ENCODE peak calls at places on chromosomes 3 and 15, in eight cellular contexts. O is hepatocyte; S is transverse colon; B is CD8-positive, alpha-beta memory T cell; V is cardiac muscle cell; X is testis; N is GM23248; Q is CD8-positive, alpha-beta T cell. R is an unnamed sample. For H3K4me1, the result is how much of the 10 kb centered on the place peaks cover.

GRCh38 chr3:47571391-47572165 is 7.1 kb downstream of the CSPG5 start:
- DNase-seq in O (no peak), S (no peak), B (no peak), V (no peak), X (no peak), N (peak), Q (no peak), R (no peak)

GRCh38 chr3:115648559-115648958 is 25.2 kb downstream of the GAP43 start:
- DNase-seq in O (no peak), S (no peak), B (no peak), V (no peak), X (no peak), N (peak), Q (no peak), R (no peak)

GRCh38 chr3:185411133-185411532 is 48.2 kb downstream of the MAP3K13 start:
- DNase-seq in O (no peak), S (no peak), B (no peak), V (no peak), X (no peak), N (peak), Q (no peak), R (no peak)

GRCh38 chr3:27905625-27906024 is 183.5 kb upstream of the EOMES start:
- DNase-seq in O (no peak), S (no peak), B (peak), V (no peak), X (no peak), N (no peak), Q (no peak), R (no peak)

GRCh38 chr3:150232992-150233451 is 175.1 kb upstream of the TSC22D2 start:
- DNase-seq in O (no peak), S (no peak), B (no peak), V (peak), X (peak), N (peak), Q (no peak), R (no peak)

GRCh38 chr3:146071636-146072035 is 89.3 kb downstream of the PLOD2 start:
- DNase-seq in O (no peak), S (no peak), B (no peak), V (no peak), X (no peak), N (no peak), Q (no peak), R (no peak)

GRCh38 chr3:96977671-96978070 is 163.3 kb downstream of the EPHA6 start:
- DNase-seq in O (no peak), S (no peak), B (no peak), V (no peak), X (no peak), N (no peak), Q (no peak), R (no peak)

GRCh38 chr15:56150204-56150603 is 93.5 kb downstream of the RFX7 start:
- DNase-seq in O (no peak), S (no peak), B (no peak), V (no peak), X (no peak), N (no peak), Q (no peak), R (no peak)

GRCh38 chr3:139906441-139906840 is 28.5 kb upstream of the CLSTN2 start:
- DNase-seq in O (peak), S (no peak), B (no peak), V (no peak), X (no peak), N (peak), Q (no peak), R (no peak)

GRCh38 chr3:16177962-16178627 is 3.6 kb downstream of the GALNT15 start:
- DNase-seq in O (peak), S (peak), B (peak), V (peak), X (peak), N (peak), Q (peak), R (peak)

GRCh38 chr3:106332135-106332534 is 463.3 kb upstream of the CBLB start:
- DNase-seq in O (no peak), S (no peak), B (no peak), V (no peak), X (no peak), N (no peak), Q (no peak), R (no peak)

GRCh38 chr15:71565636-71566160 is 244.7 kb upstream of the NR2E3 start:
- DNase-seq in O (no peak), S (no peak), B (no peak), V (no peak), X (no peak), N (no peak), Q (no peak), R (no peak)

GRCh38 chr3:197331131-197331530 is 32.7 kb upstream of the DLG1 start:
- DNase-seq in O (no peak), S (no peak), B (no peak), V (no peak), X (no peak), N (peak), Q (no peak), R (no peak)

GRCh38 chr3:110296885-110297284 is 774.7 kb upstream of the NECTIN3 start:
- DNase-seq in O (no peak), S (no peak), B (no peak), V (no peak), X (no peak), N (peak), Q (no peak), R (no peak)

GRCh38 chr15:36996538-36997181 is 103.7 kb downstream of the MEIS2 start:
- DNase-seq in O (no peak), S (no peak), B (no peak), V (peak), X (no peak), N (no peak), Q (no peak), R (no peak)

GRCh38 chr3:126056681-126057546 is 27.0 kb downstream of the SLC41A3 start:
- DNase-seq in O (peak), S (no peak), B (no peak), V (no peak), X (peak), N (peak), Q (no peak), R (no peak)

GRCh38 chr3:126057547-126057819 is 26.4 kb downstream of the SLC41A3 start:
- DNase-seq in O (no peak), S (no peak), B (no peak), V (no peak), X (no peak), N (no peak), Q (no peak), R (no peak)

GRCh38 chr3:126058666-126059065 is 25.3 kb downstream of the SLC41A3 start:
- DNase-seq in O (no peak), S (no peak), B (no peak), V (no peak), X (no peak), N (no peak), Q (no peak), R (no peak)

GRCh38 chr3:126056123-126056522 is 27.8 kb downstream of the SLC41A3 start:
- DNase-seq in O (no peak), S (no peak), B (no peak), V (no peak), X (no peak), N (no peak), Q (no peak), R (no peak)

GRCh38 chr3:126057936-126058335 is 26.0 kb downstream of the SLC41A3 start:
- DNase-seq in O (no peak), S (no peak), B (no peak), V (no peak), X (no peak), N (no peak), Q (no peak), R (no peak)
- H3K4me1 ChIP-seq in O (under half), S (under half), B (under half), V (under half), X (under half), N (under half), Q (under half), R (under half)

DNA sequence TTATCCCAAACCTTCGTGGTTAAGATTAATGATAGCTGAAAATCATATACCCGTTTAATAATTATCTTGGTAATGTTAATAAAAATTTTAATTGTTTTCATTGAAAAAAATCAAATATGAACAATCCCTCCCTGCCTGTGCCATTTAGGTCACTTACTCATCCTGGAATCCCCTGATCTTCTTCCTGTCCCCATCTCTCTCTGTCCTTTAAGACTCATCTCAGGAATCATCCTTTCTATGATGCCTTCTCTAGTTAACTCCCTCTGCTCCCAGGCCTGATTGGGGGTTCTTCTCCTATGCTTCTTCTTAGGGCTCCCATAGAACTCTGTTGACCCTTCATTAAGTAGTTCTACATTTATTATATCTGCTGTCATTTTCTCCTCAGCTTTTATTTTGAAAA is 91.6 kb downstream of the MBNL1 start:
- DNase-seq in O (no peak), S (no peak), B (no peak), V (no peak), X (no peak), N (no peak), Q (no peak), R (no peak)
- H3K4me1 ChIP-seq in O (under half), S (half or more), B (half or more), V (under half), X (under half), N (under half), Q (half or more), R (half or more)

GRCh38 chr15:91146728-91147127 is 46.7 kb downstream of the SV2B start:
- DNase-seq in O (no peak), S (no peak), B (no peak), V (no peak), X (no peak), N (no peak), Q (no peak), R (no peak)

GRCh38 chr15:91140561-91140960 is 40.5 kb downstream of the SV2B start:
- DNase-seq in O (no peak), S (no peak), B (no peak), V (no peak), X (no peak), N (no peak), Q (no peak), R (no peak)

GRCh38 chr15:91136386-91136923 is 36.4 kb downstream of the SV2B start:
- DNase-seq in O (no peak), S (no peak), B (no peak), V (no peak), X (no peak), N (no peak), Q (no peak), R (no peak)

GRCh38 chr15:91142097-91142744 is 42.2 kb downstream of the SV2B start:
- DNase-seq in O (no peak), S (no peak), B (no peak), V (no peak), X (no peak), N (peak), Q (no peak), R (no peak)

GRCh38 chr15:91141102-91141501 is 41.0 kb downstream of the SV2B start:
- DNase-seq in O (no peak), S (no peak), B (no peak), V (no peak), X (no peak), N (no peak), Q (no peak), R (no peak)
- H3K4me1 ChIP-seq in O (under half), S (under half), B (under half), V (under half), X (under half), N (under half), Q (under half), R (under half)

GRCh38 chr3:12957824-12958792 is 115.1 kb downstream of the IQSEC1 start:
- DNase-seq in O (no peak), S (no peak), B (no peak), V (no peak), X (no peak), N (no peak), Q (no peak), R (no peak)
- H3K4me1 ChIP-seq in O (under half), S (half or more), B (half or more), V (under half), X (under half), N (under half), Q (half or more), R (under half)

DNA sequence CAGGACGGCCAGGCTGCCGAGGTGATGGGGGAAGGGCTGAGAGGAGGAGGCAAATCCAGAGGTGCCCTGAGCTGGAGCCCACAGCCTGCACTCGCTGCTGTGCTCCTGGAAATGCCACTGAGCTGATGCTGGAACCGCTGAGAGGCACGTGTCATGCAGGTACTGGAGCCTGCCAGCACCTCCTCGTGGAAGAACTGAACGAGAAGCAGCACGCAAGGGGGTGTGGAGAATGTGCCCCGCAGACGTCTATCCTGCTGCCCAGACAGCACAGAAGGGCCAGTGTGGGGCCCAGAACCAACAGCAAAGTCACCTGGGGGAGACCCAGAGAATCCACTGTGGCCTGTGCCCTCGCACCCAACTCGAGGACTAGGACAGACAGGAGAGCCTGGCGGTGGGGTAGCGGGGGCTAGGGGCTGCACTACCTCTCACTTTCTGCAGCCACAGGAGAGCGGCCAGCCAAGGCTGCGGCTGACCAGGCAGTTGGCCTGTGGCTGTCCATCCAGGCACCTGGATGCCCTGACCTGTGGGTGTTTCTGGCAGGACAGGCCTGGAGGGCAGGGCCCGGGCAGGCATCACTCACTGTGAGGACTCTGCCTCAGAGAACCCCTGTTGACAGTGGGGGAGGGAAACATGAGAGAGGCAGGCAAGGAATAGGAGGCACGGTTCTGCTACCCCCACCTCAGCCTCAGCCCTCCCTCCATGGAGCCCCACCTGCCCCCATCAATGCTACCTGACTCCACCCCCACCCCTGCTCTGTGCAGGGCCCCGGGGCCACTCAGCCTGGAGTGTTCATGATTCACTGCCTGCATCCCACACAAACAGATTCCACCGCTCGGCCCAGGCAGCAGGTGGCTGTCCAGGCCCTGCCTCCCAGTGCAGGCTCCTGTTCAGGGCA is 213.1 kb downstream of the TBC1D2B start:
- DNase-seq in O (no peak), S (peak), B (no peak), V (peak), X (no peak), N (no peak), Q (no peak), R (no peak)
- H3K4me1 ChIP-seq in O (under half), S (under half), B (under half), V (under half), X (under half), N (under half), Q (under half), R (under half)

GRCh38 chr15:39491917-39492490 is 88.9 kb upstream of the THBS1 start:
- DNase-seq in O (no peak), S (no peak), B (no peak), V (peak), X (no peak), N (no peak), Q (no peak), R (no peak)
- H3K4me1 ChIP-seq in O (under half), S (under half), B (under half), V (half or more), X (under half), N (under half), Q (under half), R (under half)

GRCh38 chr15:92902020-92902419 is 1.9 kb downstream of the CHD2 start:
- DNase-seq in O (no peak), S (no peak), B (no peak), V (no peak), X (no peak), N (peak), Q (no peak), R (no peak)
- H3K4me1 ChIP-seq in O (under half), S (half or more), B (half or more), V (under half), X (under half), N (under half), Q (half or more), R (under half)

R was measured in naive thymus-derived CD4-positive, alpha-beta T cell.